ENCODE peak calls at places on chromosome 7, in four cellular contexts. One of them, this sample, is unnamed.

GRCh38 chr7:35336444-35336843 is 82.5 kb upstream of the TBX20 start:
- DNase-seq in ascending aorta: no peak
- DNase-seq in lower lobe of right lung: no peak
- DNase-seq in heart left ventricle: no peak
- DNase-seq in this sample: no peak

GRCh38 chr7:51229106-51229537 is 87.5 kb downstream of the COBL start:
- DNase-seq in heart left ventricle: no peak
- DNase-seq in ascending aorta: no peak
- DNase-seq in lower lobe of right lung: no peak
- DNase-seq in this sample: peak; percentile 82

GRCh38 chr7:128783143-128783799 is 7.7 kb upstream of the OPN1SW start:
- DNase-seq in heart left ventricle: peak; percentile 88
- DNase-seq in lower lobe of right lung: no peak
- DNase-seq in ascending aorta: peak; percentile 31
- DNase-seq in this sample: peak; percentile 75

GRCh38 chr7:150409300-150410030 is 30.3 kb downstream of the ZNF775 start:
- DNase-seq in ascending aorta: no peak
- DNase-seq in lower lobe of right lung: no peak
- DNase-seq in heart left ventricle: peak; percentile 38
- DNase-seq in this sample: no peak

GRCh38 chr7:158828343-158829020 is 827 bp downstream of the ESYT2 start:
- DNase-seq in heart left ventricle: peak; percentile 82
- DNase-seq in ascending aorta: no peak
- DNase-seq in lower lobe of right lung: peak; percentile 75
- DNase-seq in this sample: peak; percentile 57

GRCh38 chr7:18698258-18698734 is 202.7 kb downstream of the HDAC9 start:
- DNase-seq in lower lobe of right lung: no peak
- DNase-seq in ascending aorta: no peak
- DNase-seq in heart left ventricle: no peak
- DNase-seq in this sample: no peak

GRCh38 chr7:151586531-151587270 is 67.0 kb upstream of the RHEB start:
- DNase-seq in ascending aorta: no peak
- DNase-seq in lower lobe of right lung: no peak
- DNase-seq in heart left ventricle: no peak
- DNase-seq in this sample: no peak

GRCh38 chr7:129975309-129975708 is 22.5 kb upstream of the UBE2H start:
- DNase-seq in heart left ventricle: no peak
- DNase-seq in ascending aorta: no peak
- DNase-seq in lower lobe of right lung: no peak
- DNase-seq in this sample: no peak

GRCh38 chr7:23742051-23742450 is 32.0 kb downstream of the STK31 start:
- DNase-seq in ascending aorta: no peak
- DNase-seq in heart left ventricle: no peak
- DNase-seq in lower lobe of right lung: no peak
- DNase-seq in this sample: no peak

GRCh38 chr7:129189661-129190310 is 1.4 kb downstream of the SMO start:
- DNase-seq in heart left ventricle: no peak
- DNase-seq in ascending aorta: no peak
- DNase-seq in lower lobe of right lung: no peak
- DNase-seq in this sample: peak; percentile 3

GRCh38 chr7:111735661-111736323 is 173.5 kb upstream of the IMMP2L start:
- DNase-seq in ascending aorta: no peak
- DNase-seq in lower lobe of right lung: no peak
- DNase-seq in heart left ventricle: no peak
- DNase-seq in this sample: peak; percentile 78

GRCh38 chr7:53609185-53609584 is 573.8 kb downstream of the POM121L12 start:
- DNase-seq in ascending aorta: no peak
- DNase-seq in heart left ventricle: no peak
- DNase-seq in lower lobe of right lung: no peak
- DNase-seq in this sample: no peak

GRCh38 chr7:79137942-79138341 is 315.5 kb downstream of the MAGI2 start:
- DNase-seq in lower lobe of right lung: no peak
- DNase-seq in heart left ventricle: no peak
- DNase-seq in ascending aorta: no peak
- DNase-seq in this sample: no peak

GRCh38 chr7:55965805-55966421 is 1.5 kb downstream of the NIPSNAP2 start:
- DNase-seq in ascending aorta: no peak
- DNase-seq in heart left ventricle: no peak
- DNase-seq in lower lobe of right lung: no peak
- DNase-seq in this sample: no peak

GRCh38 chr7:111390000-111390399 is 172.3 kb downstream of the IMMP2L start:
- DNase-seq in lower lobe of right lung: no peak
- DNase-seq in ascending aorta: no peak
- DNase-seq in heart left ventricle: peak; percentile 42
- DNase-seq in this sample: no peak

GRCh38 chr7:16989883-16990413 is 108.2 kb upstream of the AGR3 start:
- DNase-seq in ascending aorta: no peak
- DNase-seq in heart left ventricle: no peak
- DNase-seq in lower lobe of right lung: peak; percentile 75
- DNase-seq in this sample: peak; percentile 85

GRCh38 chr7:149856583-149856982 is 17.2 kb upstream of the ATP6V0E2 start:
- DNase-seq in heart left ventricle: no peak
- DNase-seq in ascending aorta: no peak
- DNase-seq in lower lobe of right lung: no peak
- DNase-seq in this sample: no peak

GRCh38 chr7:12814107-12814506 is 126.7 kb downstream of the ARL4A start:
- DNase-seq in heart left ventricle: no peak
- DNase-seq in ascending aorta: no peak
- DNase-seq in lower lobe of right lung: no peak
- DNase-seq in this sample: peak; percentile 54

GRCh38 chr7:73599151-73599882 is 20.9 kb upstream of the TBL2 start:
- DNase-seq in lower lobe of right lung: no peak
- DNase-seq in ascending aorta: no peak
- DNase-seq in heart left ventricle: no peak
- DNase-seq in this sample: no peak

GRCh38 chr7:22356010-22356854 is 722 bp downstream of the RAPGEF5 start:
- DNase-seq in lower lobe of right lung: peak; percentile 48
- DNase-seq in ascending aorta: no peak
- DNase-seq in heart left ventricle: no peak
- DNase-seq in this sample: no peak

GRCh38 chr7:151813445-151813844 is 63.5 kb downstream of the PRKAG2 start:
- DNase-seq in heart left ventricle: no peak
- DNase-seq in ascending aorta: no peak
- DNase-seq in lower lobe of right lung: peak; percentile 14
- DNase-seq in this sample: no peak

GRCh38 chr7:77799078-77799964 is 748 bp downstream of the PHTF2 start:
- DNase-seq in lower lobe of right lung: peak; percentile 63
- DNase-seq in heart left ventricle: peak; percentile 75
- DNase-seq in ascending aorta: no peak
- DNase-seq in this sample: peak; percentile 89

GRCh38 chr7:127477285-127478039 is 85.0 kb upstream of the ZNF800 start:
- DNase-seq in ascending aorta: no peak
- DNase-seq in heart left ventricle: no peak
- DNase-seq in lower lobe of right lung: no peak
- DNase-seq in this sample: no peak
- H3K4me3 ChIP-seq in ascending aorta: no peak overlapping the region
- H3K4me3 ChIP-seq in heart left ventricle: no peak overlapping the region
- H3K4me3 ChIP-seq in lower lobe of right lung: no peak overlapping the region
- H3K4me3 ChIP-seq in this sample: no peak overlapping the region

DNA sequence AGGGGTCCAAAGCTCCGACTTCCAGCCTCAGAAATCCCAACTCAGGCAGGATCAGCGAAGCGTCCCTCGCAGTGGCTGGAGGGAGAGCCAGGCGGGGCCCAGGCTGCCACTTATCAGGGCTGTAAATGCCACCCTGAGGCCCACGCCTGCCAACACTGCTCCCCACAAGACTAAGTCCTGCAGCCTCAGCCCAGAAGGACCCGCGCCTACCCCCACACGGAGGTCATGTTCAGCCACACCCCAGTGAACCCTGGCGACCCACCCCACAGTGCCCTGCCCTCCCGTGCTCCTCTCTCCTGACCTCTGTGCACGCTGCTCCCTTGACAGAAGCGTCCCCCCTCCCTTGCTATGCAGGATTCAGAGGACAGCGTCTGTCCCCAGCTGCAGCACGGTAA is 3.1 kb downstream of the PSMG3 start:
- DNase-seq in lower lobe of right lung: no peak
- DNase-seq in ascending aorta: no peak
- DNase-seq in heart left ventricle: no peak
- DNase-seq in this sample: no peak
- TF ChIP-seq CTCF in lower lobe of right lung: no peak
- TF ChIP-seq CTCF in ascending aorta: no peak
- TF ChIP-seq CTCF in heart left ventricle: no peak
- TF ChIP-seq CTCF in this sample: no peak

DNA sequence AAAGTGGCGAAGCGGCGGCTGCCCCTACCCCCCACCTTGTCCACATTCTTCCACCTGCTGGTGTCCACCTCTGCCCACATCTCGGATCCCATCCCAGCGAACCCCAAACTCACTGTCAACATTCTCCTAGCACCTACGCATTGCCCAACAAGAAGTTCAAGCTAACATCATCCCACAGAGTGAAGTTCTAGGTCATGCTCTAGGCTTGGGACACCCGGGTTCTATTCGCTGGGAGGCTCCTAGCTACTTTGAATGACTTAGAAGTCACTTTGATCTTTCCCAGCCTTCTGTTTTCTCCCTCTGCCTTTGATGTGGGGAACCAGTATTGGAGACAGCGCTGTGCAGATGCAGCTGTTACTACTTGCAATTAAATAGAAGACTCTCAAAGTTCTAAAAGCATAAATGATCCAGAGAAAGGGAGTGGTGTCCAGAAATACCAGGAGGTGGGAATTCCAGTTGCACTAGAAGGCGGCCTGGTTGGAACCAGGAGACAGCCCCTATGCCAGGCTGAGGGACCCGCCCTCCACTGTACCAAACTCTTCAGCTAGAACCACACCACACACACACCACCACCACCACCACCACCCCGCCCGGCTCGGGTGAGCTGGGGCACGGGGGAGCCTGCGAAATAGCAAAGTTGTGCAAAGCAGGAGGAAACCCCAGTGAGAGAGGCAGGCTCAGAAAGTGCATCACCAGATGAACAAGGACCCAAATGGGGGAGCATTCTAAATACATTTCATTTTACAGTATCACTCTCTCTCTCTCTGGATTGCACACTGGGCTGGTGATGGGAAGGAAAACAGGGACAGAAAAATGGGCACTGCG is 5.5 kb upstream of the VGF start:
- DNase-seq in lower lobe of right lung: no peak
- DNase-seq in heart left ventricle: no peak
- DNase-seq in ascending aorta: no peak
- DNase-seq in this sample: no peak
- H3K4me3 ChIP-seq in lower lobe of right lung: no peak overlapping the region
- H3K4me3 ChIP-seq in heart left ventricle: no peak overlapping the region
- H3K4me3 ChIP-seq in ascending aorta: no peak overlapping the region
- H3K4me3 ChIP-seq in this sample: no peak overlapping the region

DNA sequence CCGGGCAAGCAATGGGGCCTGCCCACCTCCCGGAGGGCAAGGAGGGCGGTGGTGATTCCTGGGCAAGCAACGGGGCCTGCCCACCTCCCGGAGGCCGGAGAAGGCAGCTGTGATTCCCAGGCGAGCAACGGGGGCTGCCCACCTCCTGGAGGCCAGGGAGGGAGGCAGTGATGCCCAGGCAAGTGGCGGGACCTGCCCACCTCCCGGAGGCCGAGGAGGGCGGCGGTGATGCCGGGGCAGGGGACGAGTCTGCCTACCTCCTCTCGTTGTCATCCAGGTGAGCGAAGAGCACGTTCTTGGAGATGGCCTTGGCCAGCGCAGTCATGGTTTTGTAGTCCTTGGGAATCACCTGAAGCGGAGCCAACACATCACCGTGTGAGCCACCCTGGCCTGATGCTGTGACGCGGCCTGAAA is 49.5 kb upstream of the DNAAF5 start:
- DNase-seq in lower lobe of right lung: no peak
- DNase-seq in ascending aorta: no peak
- DNase-seq in heart left ventricle: no peak
- DNase-seq in this sample: peak; percentile 81
- TF ChIP-seq CTCF in lower lobe of right lung: no peak
- TF ChIP-seq CTCF in ascending aorta: no peak
- TF ChIP-seq CTCF in heart left ventricle: no peak
- TF ChIP-seq CTCF in this sample: no peak

GRCh38 chr7:29807179-29807841 is 1.0 kb downstream of the WIPF3 start:
- DNase-seq in heart left ventricle: peak; percentile 76
- DNase-seq in ascending aorta: no peak
- DNase-seq in lower lobe of right lung: no peak
- DNase-seq in this sample: no peak
- H3K4me3 ChIP-seq in heart left ventricle: peak overlapping the region; percentile 63
- H3K4me3 ChIP-seq in ascending aorta: peak overlapping the region; percentile 74
- H3K4me3 ChIP-seq in lower lobe of right lung: peak overlapping the region; percentile 47
- H3K4me3 ChIP-seq in this sample: no peak overlapping the region

GRCh38 chr7:156811706-156812105 is 81.3 kb downstream of the LMBR1 start:
- DNase-seq in ascending aorta: no peak
- DNase-seq in heart left ventricle: no peak
- DNase-seq in lower lobe of right lung: no peak
- DNase-seq in this sample: no peak

GRCh38 chr7:156819733-156820295 is 73.2 kb downstream of the LMBR1 start:
- DNase-seq in ascending aorta: no peak
- DNase-seq in heart left ventricle: no peak
- DNase-seq in lower lobe of right lung: no peak
- DNase-seq in this sample: no peak

GRCh38 chr7:156820445-156821063 is 72.4 kb downstream of the LMBR1 start:
- DNase-seq in heart left ventricle: no peak
- DNase-seq in lower lobe of right lung: no peak
- DNase-seq in ascending aorta: no peak
- DNase-seq in this sample: no peak

GRCh38 chr7:156818133-156818532 is 74.8 kb downstream of the LMBR1 start:
- DNase-seq in ascending aorta: no peak
- DNase-seq in lower lobe of right lung: no peak
- DNase-seq in heart left ventricle: no peak
- DNase-seq in this sample: no peak

GRCh38 chr7:156816943-156817572 is 75.9 kb downstream of the LMBR1 start:
- DNase-seq in lower lobe of right lung: no peak
- DNase-seq in heart left ventricle: no peak
- DNase-seq in ascending aorta: no peak
- DNase-seq in this sample: no peak
- TF ChIP-seq CTCF in lower lobe of right lung: peak; percentile 19
- TF ChIP-seq CTCF in heart left ventricle: peak; percentile 21
- TF ChIP-seq CTCF in ascending aorta: no peak
- TF ChIP-seq CTCF in this sample: no peak

GRCh38 chr7:140165422-140165821 is 11.4 kb downstream of the KDM7A start:
- DNase-seq in lower lobe of right lung: no peak
- DNase-seq in heart left ventricle: no peak
- DNase-seq in ascending aorta: no peak
- DNase-seq in this sample: no peak
- H3K4me3 ChIP-seq in lower lobe of right lung: no peak overlapping the region
- H3K4me3 ChIP-seq in heart left ventricle: no peak overlapping the region
- H3K4me3 ChIP-seq in ascending aorta: no peak overlapping the region
- H3K4me3 ChIP-seq in this sample: no peak overlapping the region

GRCh38 chr7:76047811-76048667 is at the start of the genes MDH2 and STYXL1:
- DNase-seq in heart left ventricle: peak; percentile 96
- DNase-seq in ascending aorta: peak; percentile 88
- DNase-seq in lower lobe of right lung: peak; percentile 97
- DNase-seq in this sample: peak; percentile 93

GRCh38 chr7:76049295-76049694 is 1.4 kb downstream of the MDH2 start:
- DNase-seq in heart left ventricle: no peak
- DNase-seq in ascending aorta: no peak
- DNase-seq in lower lobe of right lung: no peak
- DNase-seq in this sample: no peak

GRCh38 chr7:76047305-76047810 is 442 bp downstream of the STYXL1 start:
- DNase-seq in lower lobe of right lung: no peak
- DNase-seq in ascending aorta: no peak
- DNase-seq in heart left ventricle: no peak
- DNase-seq in this sample: no peak

GRCh38 chr7:76050545-76050944 is 2.6 kb downstream of the MDH2 start:
- DNase-seq in heart left ventricle: no peak
- DNase-seq in ascending aorta: no peak
- DNase-seq in lower lobe of right lung: no peak
- DNase-seq in this sample: no peak

DNA sequence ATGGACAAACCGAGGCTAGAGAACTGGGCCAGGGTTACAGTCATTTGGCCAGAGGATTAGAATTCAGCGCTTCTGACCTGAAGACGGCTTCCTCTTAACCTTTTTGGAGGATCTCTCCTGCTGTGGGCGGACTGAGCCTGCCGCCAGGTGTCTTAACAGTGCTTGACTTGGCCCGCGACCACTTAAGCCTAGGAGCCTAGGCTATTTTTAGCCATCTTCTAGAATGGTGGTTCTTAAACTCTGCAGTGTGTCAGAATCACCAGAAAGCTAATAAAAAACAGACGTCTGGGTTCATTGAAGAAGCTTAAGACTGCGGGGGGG is 722 bp downstream of the MDH2 start:
- DNase-seq in lower lobe of right lung: peak; percentile 61
- DNase-seq in ascending aorta: no peak
- DNase-seq in heart left ventricle: no peak
- DNase-seq in this sample: no peak
- TF ChIP-seq CTCF in lower lobe of right lung: no peak
- TF ChIP-seq CTCF in ascending aorta: no peak
- TF ChIP-seq CTCF in heart left ventricle: no peak
- TF ChIP-seq CTCF in this sample: no peak